ENCODE peak calls at places on chromosomes 3 and 15, in four cellular contexts. D is neuronal stem cell, Y is body of pancreas, R is heart right ventricle. I is an unnamed sample.

GRCh38 chr3:52769786-52770445 is 824 bp downstream of the NEK4 start:
- DNase-seq in D (no peak), Y (no peak), R (no peak), I (no peak)

GRCh38 chr15:59200560-59200959 is 6.1 kb upstream of the LDHAL6B start:
- DNase-seq in Y (no peak), D (no peak), R (no peak), I (no peak)

GRCh38 chr15:100973351-100974034 is 54.3 kb downstream of the LRRK1 start:
- DNase-seq in R (no peak), Y (no peak), D (peak; percentile 30), I (no peak)

GRCh38 chr3:134708025-134708597 is 57.3 kb upstream of the KY start:
- DNase-seq in R (no peak), D (no peak), Y (no peak), I (no peak)

GRCh38 chr15:39786444-39787056 is 3.9 kb upstream of the FSIP1 start:
- DNase-seq in R (no peak), Y (no peak), D (peak; percentile 39), I (no peak)

GRCh38 chr15:40295297-40295696 is 12.4 kb upstream of the ANKRD63 start:
- DNase-seq in R (no peak), Y (no peak), D (no peak), I (no peak)

GRCh38 chr3:173920386-173920785 is 522.8 kb downstream of the NLGN1 start:
- DNase-seq in Y (no peak), D (no peak), R (no peak), I (no peak)

GRCh38 chr3:13352621-13353131 is 67.4 kb downstream of the NUP210 start:
- DNase-seq in D (no peak), R (no peak), Y (no peak), I (no peak)

GRCh38 chr15:92715753-92716152 is 60.2 kb upstream of the FAM174B start:
- DNase-seq in R (no peak), D (no peak), Y (no peak), I (no peak)

GRCh38 chr3:153958635-153959320 is 162.4 kb upstream of the ARHGEF26 start:
- DNase-seq in Y (no peak), R (no peak), D (no peak), I (no peak)

GRCh38 chr3:134260984-134261383 is 10.3 kb upstream of the RYK start:
- DNase-seq in Y (no peak), D (no peak), R (no peak), I (no peak)

GRCh38 chr15:40937762-40938529 is 8.8 kb downstream of the DLL4 start:
- DNase-seq in R (peak; percentile 13), D (no peak), Y (no peak), I (no peak)

GRCh38 chr3:123480428-123480827 is 31.5 kb upstream of the ADCY5 start:
- DNase-seq in D (no peak), Y (no peak), R (no peak), I (no peak)

GRCh38 chr15:88655103-88655553 is 16.3 kb downstream of the ISG20 start:
- DNase-seq in R (no peak), D (no peak), Y (no peak), I (no peak)

GRCh38 chr15:43370310-43370974 is 401 bp downstream of the ZSCAN29 start:
- DNase-seq in D (peak; percentile 37), R (peak; percentile 20), Y (peak; percentile 22), I (no peak)

GRCh38 chr3:122992138-122992537 is 35.4 kb downstream of the SEMA5B start:
- DNase-seq in R (no peak), Y (no peak), D (no peak), I (no peak)

GRCh38 chr15:69317392-69317841 is 18.7 kb downstream of the PAQR5 start:
- DNase-seq in R (no peak), Y (no peak), D (no peak), I (no peak)

GRCh38 chr3:57935539-57935938 is 72.7 kb upstream of the FLNB start:
- DNase-seq in R (no peak), D (no peak), Y (no peak), I (no peak)

GRCh38 chr3:27661813-27662212 is 60.3 kb downstream of the EOMES start:
- DNase-seq in R (no peak), Y (no peak), D (no peak), I (no peak)

GRCh38 chr3:41026394-41027177 is 172.7 kb upstream of the CTNNB1 start:
- DNase-seq in R (peak; percentile 53), D (no peak), Y (peak; percentile 18), I (no peak)

GRCh38 chr3:14119651-14120050 is 5.0 kb downstream of the CHCHD4 start:
- DNase-seq in D (no peak), Y (no peak), R (no peak), I (no peak)

GRCh38 chr3:64048631-64049061 is 25.4 kb upstream of the PSMD6 start:
- DNase-seq in D (no peak), Y (no peak), R (no peak), I (no peak)

GRCh38 chr15:72614810-72615532 is 39.5 kb upstream of the GOLGA6B start:
- DNase-seq in D (no peak), R (no peak), Y (no peak), I (no peak)

GRCh38 chr15:73049564-73050215 is 2.6 kb upstream of the NEO1 start:
- DNase-seq in D (no peak), Y (no peak), R (no peak), I (no peak)

GRCh38 chr3:189569473-189569872 is 61.7 kb upstream of the TP63 start:
- DNase-seq in R (no peak), Y (no peak), D (no peak), I (no peak)

GRCh38 chr3:129161860-129162271 is 1.0 kb upstream of the ISY1 start:
- DNase-seq in D (no peak), R (no peak), Y (no peak), I (no peak)

GRCh38 chr3:43738305-43738704 is 47.6 kb downstream of the ABHD5 start:
- DNase-seq in Y (no peak), R (no peak), D (no peak), I (no peak)

GRCh38 chr3:109023656-109024254 is 70.1 kb upstream of the GUCA1C start:
- DNase-seq in R (no peak), D (peak; percentile 21), Y (peak; percentile 51), I (no peak)

GRCh38 chr3:186318135-186318534 is 43.9 kb downstream of the DGKG start:
- DNase-seq in D (no peak), Y (no peak), R (no peak), I (no peak)

GRCh38 chr3:10288575-10288960 is 4.2 kb downstream of the GHRL start:
- DNase-seq in Y (no peak), R (no peak), D (no peak), I (no peak)

GRCh38 chr15:77420610-77421369 is at the start of gene HMG20A:
- DNase-seq in R (peak; percentile 56), D (peak; percentile 90), Y (peak; percentile 52), I (peak; percentile 76)

DNA sequence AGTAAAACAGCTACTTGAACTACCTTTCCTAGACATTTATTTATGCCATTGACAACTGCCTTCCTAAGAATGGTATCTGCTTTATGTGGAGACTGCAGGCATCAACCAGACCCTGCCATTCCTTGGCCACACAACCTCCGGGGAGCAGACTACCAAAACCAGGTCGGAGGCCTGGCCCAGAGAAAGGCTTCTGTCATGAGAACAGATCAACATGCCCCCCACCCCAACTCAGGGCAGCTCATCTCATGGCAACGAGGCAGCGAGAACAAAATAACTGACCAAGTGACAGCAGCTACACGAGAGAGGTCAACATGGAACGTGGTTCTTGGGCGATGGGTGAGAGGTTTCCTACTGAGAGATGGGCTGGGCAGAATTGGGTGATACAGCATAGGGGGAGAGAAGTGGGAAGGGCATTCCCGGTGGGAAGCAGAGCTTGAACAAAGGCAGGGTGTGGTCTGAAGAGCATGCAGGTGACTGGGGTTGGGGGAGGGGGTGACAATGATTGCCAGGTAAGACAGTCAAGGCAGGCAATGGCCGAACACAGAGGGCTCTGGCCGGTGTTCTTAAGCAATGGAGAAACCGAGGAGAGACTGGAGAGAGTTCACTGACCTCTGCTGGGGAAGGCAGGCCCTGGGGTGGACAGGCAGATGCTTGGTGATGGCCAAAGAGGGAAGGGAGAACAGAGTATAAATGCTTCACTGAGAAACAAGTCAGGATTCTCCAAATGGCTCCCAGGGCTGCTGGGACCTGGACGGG is 33.9 kb downstream of the CCDC12 start:
- DNase-seq in Y (no peak), R (no peak), D (no peak), I (no peak)
- H3K4me1 ChIP-seq in Y (peaks cover 98% of the 10 kb centered on the region), R (peaks cover 82% of the 10 kb centered on the region), D (peaks cover 5% of the 10 kb centered on the region), I (peaks cover 34% of the 10 kb centered on the region)

GRCh38 chr3:151096697-151097096 is 11.2 kb downstream of the MED12L start:
- DNase-seq in D (no peak), R (no peak), Y (no peak), I (no peak)
- H3K27me3 ChIP-seq in D (no peaks in the 10 kb centered on the region), R (no peaks in the 10 kb centered on the region), Y (no peaks in the 10 kb centered on the region), I (peaks cover 4% of the 10 kb centered on the region)

DNA sequence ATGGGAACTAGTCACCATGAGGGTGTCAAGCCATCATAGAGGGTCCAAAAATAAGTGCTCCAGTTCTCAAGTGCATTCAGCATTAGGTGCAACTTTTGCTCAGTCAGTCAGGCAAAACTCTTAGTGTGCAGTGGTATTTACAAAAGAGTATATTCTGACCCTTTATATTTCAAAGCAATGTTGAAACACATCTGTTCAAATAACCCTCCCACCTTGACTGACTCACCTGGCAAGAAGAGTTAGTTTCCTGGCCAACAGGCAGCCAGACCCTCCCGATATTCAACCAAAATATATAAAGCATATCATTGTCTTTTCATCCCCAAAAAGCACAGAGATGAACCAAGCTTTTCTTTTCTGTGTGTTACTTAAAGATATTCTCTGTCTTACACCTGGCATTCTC is 7.6 kb upstream of the COL8A1 start:
- DNase-seq in D (no peak), R (no peak), Y (no peak), I (no peak)
- H3K4me1 ChIP-seq in D (no peaks in the 10 kb centered on the region), R (no peaks in the 10 kb centered on the region), Y (no peaks in the 10 kb centered on the region), I (no peaks in the 10 kb centered on the region)

GRCh38 chr3:96101013-96101412 is 713.4 kb upstream of the EPHA6 start:
- DNase-seq in Y (no peak), R (no peak), D (no peak), I (no peak)

DNA sequence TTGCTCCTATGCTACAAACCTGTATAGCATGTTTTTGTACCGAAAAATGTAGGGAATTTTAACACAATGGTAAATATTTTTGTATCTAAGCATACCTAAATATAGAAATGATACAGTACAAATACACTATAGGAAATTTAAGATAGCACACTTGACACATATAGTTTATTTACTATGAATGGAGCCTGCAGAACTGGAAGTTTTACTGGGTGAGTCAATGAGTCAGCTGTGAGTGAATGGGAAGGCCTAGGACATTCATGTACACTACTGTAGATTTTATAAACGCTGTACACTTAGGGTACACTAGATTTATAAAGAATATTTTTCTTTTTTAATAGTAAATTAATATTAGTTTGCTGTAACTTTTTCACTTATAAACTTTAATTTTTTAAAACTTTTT is 707.7 kb upstream of the EPHA6 start:
- DNase-seq in R (no peak), Y (no peak), D (no peak), I (no peak)
- H3K27me3 ChIP-seq in R (no peaks in the 10 kb centered on the region), Y (no peaks in the 10 kb centered on the region), D (no peaks in the 10 kb centered on the region), I (no peaks in the 10 kb centered on the region)

GRCh38 chr3:195553268-195553667 is 10.1 kb upstream of the PPP1R2 start:
- DNase-seq in D (no peak), R (no peak), Y (no peak), I (no peak)
- H3K4me1 ChIP-seq in D (no peaks in the 10 kb centered on the region), R (peaks cover 33% of the 10 kb centered on the region), Y (peaks cover 8% of the 10 kb centered on the region), I (no peaks in the 10 kb centered on the region)

DNA sequence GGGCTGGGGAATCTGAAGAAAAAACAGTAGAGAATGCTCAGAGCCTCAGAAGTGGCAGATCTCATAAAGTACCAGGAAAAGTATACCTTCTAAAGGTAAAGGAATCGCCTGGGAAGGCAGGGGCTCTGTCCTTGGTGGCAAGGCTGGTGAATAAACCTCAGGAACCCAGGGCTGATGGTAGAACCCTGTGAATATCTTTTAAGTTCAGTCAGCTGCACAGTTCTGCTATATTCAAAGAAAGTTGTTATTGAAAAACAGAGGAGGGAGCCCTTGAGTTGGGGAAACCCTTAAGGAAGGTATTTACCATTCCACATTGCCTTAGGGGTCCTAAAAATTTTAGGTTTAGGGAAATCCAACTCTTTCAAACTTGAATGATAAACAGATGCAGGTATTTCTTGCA is 31.2 kb downstream of the ZPLD1 start:
- DNase-seq in D (no peak), Y (no peak), R (no peak), I (no peak)
- H3K27me3 ChIP-seq in D (no peaks in the 10 kb centered on the region), Y (no peaks in the 10 kb centered on the region), R (no peaks in the 10 kb centered on the region), I (no peaks in the 10 kb centered on the region)

I was measured in Panc1.